ENCODE peak calls at places on chromosomes 6 and 20, in eight cellular contexts. B, Y, R, K, E, G, N and P are unnamed samples.
A peak's percentile ranks its signal among the peaks of the same experiment; 100 is the strongest.

GRCh38 chr6:797479-798077 is 104.6 kb upstream of the EXOC2 start:
- DNase-seq in N (peak; percentile 27), R (no peak), E (peak; percentile 70), B (no peak), K (peak; percentile 6), G (peak; percentile 50), Y (peak; percentile 62), P (no peak)

GRCh38 chr6:167501831-167502385 is 177.0 kb downstream of the TTLL2 start:
- DNase-seq in G (no peak), R (no peak), E (peak; percentile 44), K (no peak), Y (no peak), N (peak; percentile 12), B (no peak), P (no peak)

GRCh38 chr6:148044921-148045320 is 297.7 kb upstream of the SASH1 start:
- DNase-seq in R (no peak), K (no peak), B (no peak), G (no peak), E (no peak), N (no peak), Y (no peak), P (no peak)

GRCh38 chr6:135163440-135163738 is 17.7 kb upstream of the MYB start:
- DNase-seq in N (no peak), G (no peak), E (no peak), R (peak; percentile 79), B (no peak), Y (no peak), K (no peak), P (no peak)

GRCh38 chr20:58651823-58652605 is 931 bp downstream of the STX16 start:
- DNase-seq in Y (no peak), E (peak; percentile 73), R (peak; percentile 83), K (peak; percentile 58), B (no peak), G (peak; percentile 84), N (peak; percentile 95), P (peak; percentile 52)

GRCh38 chr6:25295651-25296050 is 16.5 kb downstream of the CARMIL1 start:
- DNase-seq in R (no peak), Y (no peak), E (no peak), B (no peak), G (no peak), K (no peak), N (no peak), P (no peak)

GRCh38 chr6:140051521-140052455 is 677.3 kb upstream of the CITED2 start:
- DNase-seq in G (peak; percentile 98), B (no peak), R (no peak), K (no peak), Y (peak; percentile 60), N (peak; percentile 50), E (no peak), P (no peak)

GRCh38 chr6:390914-391558 is 516 bp upstream of the IRF4 start:
- DNase-seq in E (peak; percentile 68), G (peak; percentile 18), N (no peak), Y (peak; percentile 40), R (peak; percentile 75), K (no peak), B (no peak), P (no peak)

GRCh38 chr20:4366076-4366475 is 350.7 kb upstream of the RNF24 start:
- DNase-seq in N (no peak), E (no peak), G (peak; percentile 15), K (no peak), B (no peak), R (no peak), Y (no peak), P (no peak)

GRCh38 chr6:6712258-6712978 is 123.9 kb downstream of the LY86 start:
- DNase-seq in N (peak; percentile 76), B (no peak), E (no peak), Y (no peak), K (no peak), G (peak; percentile 64), R (no peak), P (no peak)

GRCh38 chr20:17875106-17875980 is 93.3 kb downstream of the SNX5 start:
- DNase-seq in G (peak; percentile 19), Y (peak; percentile 57), N (no peak), E (no peak), K (no peak), R (no peak), B (no peak), P (no peak)

GRCh38 chr6:13406781-13407180 is 78.4 kb upstream of the TBC1D7 start:
- DNase-seq in G (no peak), E (no peak), Y (no peak), N (no peak), K (no peak), R (no peak), B (no peak), P (no peak)

GRCh38 chr20:46592580-46593362 is 42.3 kb upstream of the OCSTAMP start:
- DNase-seq in B (no peak), E (no peak), R (no peak), G (no peak), Y (no peak), K (no peak), N (no peak), P (no peak)

GRCh38 chr6:168314948-168315347 is 4.6 kb downstream of the DACT2 start:
- DNase-seq in E (peak; percentile 54), Y (no peak), R (no peak), N (peak; percentile 14), K (no peak), G (no peak), B (no peak), P (no peak)

GRCh38 chr6:63272397-63272796 is 47.4 kb downstream of the LGSN start:
- DNase-seq in E (peak; percentile 46), R (no peak), N (peak; percentile 10), G (peak; percentile 10), B (no peak), K (no peak), Y (no peak), P (no peak)

GRCh38 chr6:36028088-36028886 is 679 bp downstream of the MAPK14 start:
- DNase-seq in G (peak; percentile 45), K (peak; percentile 34), R (peak; percentile 70), N (no peak), B (peak; percentile 15), Y (peak; percentile 53), E (no peak), P (peak; percentile 44)

GRCh38 chr20:10557685-10558084 is 116.1 kb downstream of the JAG1 start:
- DNase-seq in B (no peak), N (no peak), E (no peak), G (no peak), R (no peak), K (no peak), Y (no peak), P (no peak)

GRCh38 chr6:16807956-16808355 is 46.7 kb upstream of the ATXN1 start:
- DNase-seq in B (no peak), K (no peak), G (no peak), R (no peak), N (no peak), Y (no peak), E (no peak), P (no peak)

GRCh38 chr6:135601857-135602256 is 104.3 kb upstream of the AHI1 start:
- DNase-seq in Y (no peak), G (no peak), K (no peak), N (no peak), E (no peak), R (no peak), B (no peak), P (no peak)

GRCh38 chr20:48823960-48824497 is 3.8 kb downstream of the PREX1 start:
- DNase-seq in E (no peak), K (no peak), G (peak; percentile 94), B (no peak), Y (peak; percentile 91), N (peak; percentile 88), R (peak; percentile 88), P (peak; percentile 38)

GRCh38 chr6:54860739-54861138 is 14.2 kb downstream of the FAM83B start:
- DNase-seq in B (no peak), R (no peak), E (no peak), K (no peak), Y (peak; percentile 72), G (peak; percentile 51), N (no peak), P (no peak)

GRCh38 chr6:85966859-85967258 is 324.2 kb upstream of the SYNCRIP start:
- DNase-seq in N (no peak), E (no peak), R (no peak), G (no peak), B (no peak), Y (no peak), K (no peak), P (no peak)